ENCODE peak calls at places on chromosomes 4 and X, in four cellular contexts. R is GM03348, X is MM.1S, H is hepatocyte. L is an unnamed sample.
A peak's percentile ranks its signal among the peaks of the same experiment; 100 is the strongest.

GRCh38 chrX:110965409-110965808 is 130.6 kb upstream of the PAK3 start:
- DNase-seq in R (peak; percentile 2), X (no peak), H (no peak), L (no peak)

GRCh38 chrX:122572461-122572860 is 611.6 kb upstream of the GRIA3 start:
- DNase-seq in R (peak; percentile 33), X (no peak), H (no peak), L (no peak)

GRCh38 chr4:165461176-165461835 is 82.5 kb downstream of the CPE start:
- DNase-seq in R (peak; percentile 84), X (no peak), H (peak; percentile 17), L (no peak)

GRCh38 chrX:20237864-20238263 is 28.8 kb downstream of the RPS6KA3 start:
- DNase-seq in R (no peak), X (no peak), H (no peak), L (no peak)

GRCh38 chr4:151566053-151566452 is 157.1 kb downstream of the FHIP1A start:
- DNase-seq in R (no peak), X (no peak), H (no peak), L (no peak)

GRCh38 chrX:11435568-11435967 is 142.4 kb downstream of the AMELX start:
- DNase-seq in R (peak; percentile 41), X (peak; percentile 48), H (no peak), L (no peak)

GRCh38 chrX:154598656-154599055 is 13.7 kb downstream of the CTAG1A start:
- DNase-seq in R (no peak), X (no peak), H (no peak), L (no peak)

GRCh38 chr4:8128096-8128856 is 30.3 kb downstream of the ABLIM2 start:
- DNase-seq in R (no peak), X (peak; percentile 18), H (no peak), L (no peak)

GRCh38 chrX:139058831-139059495 is 347.4 kb upstream of the FGF13 start:
- DNase-seq in R (no peak), X (no peak), H (peak; percentile 16), L (peak; percentile 2)

GRCh38 chr4:2837904-2838496 is 5.6 kb upstream of the ADD1 start:
- DNase-seq in R (peak; percentile 82), X (peak; percentile 19), H (peak; percentile 11), L (peak; percentile 80)

GRCh38 chr4:85298037-85298436 is 176.9 kb upstream of the ARHGAP24 start:
- DNase-seq in R (no peak), X (no peak), H (no peak), L (no peak)

GRCh38 chrX:108348525-108348924 is 89.7 kb downstream of the COL4A6 start:
- DNase-seq in R (no peak), X (no peak), H (no peak), L (peak; percentile 4)

GRCh38 chrX:107573016-107573415 is 55.3 kb upstream of the PRPS1 start:
- DNase-seq in R (no peak), X (no peak), H (no peak), L (no peak)